ENCODE peak calls at places on chromosomes 7 and 10, in eight cellular contexts. Y is PC-3; J is thoracic aorta; T is prostate gland; E is CD8-positive, alpha-beta T cell; I is lower lobe of right lung; P is H1; D is Peyer's patch. Q is an unnamed sample.

GRCh38 chr7:109967401-109967800 is 1123.5 kb upstream of the LRRN3 start:
- DNase-seq in J (no peak), Y (peak; percentile 55), E (no peak), T (no peak), I (no peak), P (no peak), D (no peak), Q (no peak)

GRCh38 chr10:100186813-100187212 is 984 bp upstream of the ERLIN1 start:
- DNase-seq in J (no peak), E (no peak), D (peak; percentile 17), Y (peak; percentile 11), I (no peak), T (no peak), P (no peak), Q (no peak)

GRCh38 chr10:10869592-10869991 is 148.1 kb upstream of the CELF2 start:
- DNase-seq in I (no peak), E (no peak), Y (no peak), D (no peak), J (no peak), T (no peak), P (no peak), Q (no peak)

GRCh38 chr7:98613601-98614425 is 3.3 kb upstream of the NPTX2 start:
- DNase-seq in D (no peak), J (no peak), I (no peak), T (no peak), P (no peak), E (no peak), Y (peak; percentile 47), Q (no peak)

GRCh38 chr10:125038637-125039036 is 96.7 kb downstream of the ZRANB1 start:
- DNase-seq in E (no peak), P (no peak), D (no peak), J (no peak), I (peak; percentile 74), Y (peak; percentile 35), T (peak; percentile 46), Q (no peak)

GRCh38 chr10:1035201-1035600 is 9.5 kb upstream of the IDI2 start:
- DNase-seq in T (no peak), D (no peak), I (no peak), J (no peak), P (no peak), E (no peak), Y (no peak), Q (no peak)

GRCh38 chr7:120353171-120353570 is 80.2 kb downstream of the KCND2 start:
- DNase-seq in D (no peak), T (no peak), I (no peak), P (no peak), Y (peak; percentile 18), E (no peak), J (no peak), Q (no peak)

GRCh38 chr10:18473424-18474110 is 177.8 kb downstream of the NSUN6 start:
- DNase-seq in E (no peak), Y (no peak), J (peak; percentile 23), T (no peak), D (no peak), P (no peak), I (no peak), Q (no peak)

GRCh38 chr7:116271980-116272886 is 61.9 kb downstream of the TES start:
- DNase-seq in I (no peak), T (peak; percentile 64), D (no peak), E (no peak), Y (peak; percentile 96), J (peak; percentile 46), P (no peak), Q (no peak)

GRCh38 chr10:70558871-70559810 is 43.4 kb downstream of the PRF1 start:
- DNase-seq in P (peak; percentile 80), T (no peak), E (peak; percentile 78), D (peak; percentile 53), I (peak; percentile 68), J (peak; percentile 19), Y (peak; percentile 91), Q (peak; percentile 29)

GRCh38 chr7:27614102-27614501 is 48.6 kb downstream of the HIBADH start:
- DNase-seq in P (no peak), T (no peak), I (no peak), J (no peak), E (no peak), D (no peak), Y (no peak), Q (no peak)

GRCh38 chr7:24851791-24852190 is 94.5 kb upstream of the GSDME start:
- DNase-seq in E (no peak), I (no peak), T (no peak), P (no peak), Y (peak; percentile 56), J (no peak), D (no peak), Q (no peak)

GRCh38 chr7:47313564-47313963 is 268.3 kb downstream of the TNS3 start:
- DNase-seq in D (no peak), P (peak; percentile 37), E (no peak), J (no peak), T (no peak), I (no peak), Y (no peak), Q (no peak)

GRCh38 chr10:43964486-43964885 is 315.8 kb upstream of the ZNF32 start:
- DNase-seq in E (no peak), J (no peak), P (no peak), T (no peak), D (no peak), Y (no peak), I (no peak), Q (no peak)

GRCh38 chr7:51666751-51667150 is 350.1 kb upstream of the COBL start:
- DNase-seq in D (no peak), I (no peak), E (no peak), P (no peak), T (no peak), Y (no peak), J (no peak), Q (no peak)

GRCh38 chr10:48535416-48536225 is 69.3 kb downstream of the ARHGAP22 start:
- DNase-seq in P (peak; percentile 52), J (no peak), D (peak; percentile 9), T (no peak), E (no peak), Y (peak; percentile 34), I (no peak), Q (no peak)

GRCh38 chr7:104142147-104142546 is 65.7 kb downstream of the ORC5 start:
- DNase-seq in T (no peak), E (no peak), I (no peak), D (no peak), P (no peak), Y (peak; percentile 19), J (no peak), Q (no peak)

GRCh38 chr7:50544992-50545391 is 20.2 kb downstream of the DDC start:
- DNase-seq in D (no peak), I (no peak), P (no peak), J (no peak), Y (no peak), E (no peak), T (no peak), Q (no peak)

GRCh38 chr10:59708816-59709471 is 706 bp downstream of the SLC16A9 start:
- DNase-seq in Y (peak; percentile 66), T (peak; percentile 49), J (no peak), I (peak; percentile 48), D (no peak), P (peak; percentile 71), E (no peak), Q (no peak)

GRCh38 chr10:119441151-119441821 is 101.2 kb downstream of the RGS10 start:
- DNase-seq in D (no peak), E (no peak), T (no peak), P (no peak), J (no peak), Y (no peak), I (peak; percentile 43), Q (no peak)

GRCh38 chr7:80277434-80278427 is 143.1 kb downstream of the GNAI1 start:
- DNase-seq in P (no peak), I (no peak), Y (peak; percentile 77), J (no peak), D (no peak), E (no peak), T (no peak), Q (no peak)

GRCh38 chr7:5426226-5426475 is 2.5 kb upstream of the TNRC18 start:
- DNase-seq in T (peak; percentile 53), D (no peak), Y (peak; percentile 60), J (no peak), E (no peak), I (no peak), P (no peak), Q (no peak)
- H3K4me1 ChIP-seq in T (peaks cover 8% of the 10 kb centered on the region), D (peaks cover 26% of the 10 kb centered on the region), Y (peaks cover 24% of the 10 kb centered on the region), J (peaks cover 8% of the 10 kb centered on the region), E (peaks cover 66% of the 10 kb centered on the region), I (peaks cover 29% of the 10 kb centered on the region), P (peaks cover 12% of the 10 kb centered on the region), Q (peaks cover 7% of the 10 kb centered on the region)

GRCh38 chr10:86673216-86673826 is 5.0 kb downstream of the LDB3 start:
- DNase-seq in D (no peak), T (no peak), E (no peak), J (no peak), Y (no peak), P (no peak), I (no peak), Q (no peak)
- H3K4me1 ChIP-seq in D (peaks cover 14% of the 10 kb centered on the region), T (no peaks in the 10 kb centered on the region), E (no peaks in the 10 kb centered on the region), J (peaks cover 43% of the 10 kb centered on the region), Y (peaks cover 34% of the 10 kb centered on the region), P (peaks cover 28% of the 10 kb centered on the region), I (no peaks in the 10 kb centered on the region), Q (peaks cover 11% of the 10 kb centered on the region)

DNA sequence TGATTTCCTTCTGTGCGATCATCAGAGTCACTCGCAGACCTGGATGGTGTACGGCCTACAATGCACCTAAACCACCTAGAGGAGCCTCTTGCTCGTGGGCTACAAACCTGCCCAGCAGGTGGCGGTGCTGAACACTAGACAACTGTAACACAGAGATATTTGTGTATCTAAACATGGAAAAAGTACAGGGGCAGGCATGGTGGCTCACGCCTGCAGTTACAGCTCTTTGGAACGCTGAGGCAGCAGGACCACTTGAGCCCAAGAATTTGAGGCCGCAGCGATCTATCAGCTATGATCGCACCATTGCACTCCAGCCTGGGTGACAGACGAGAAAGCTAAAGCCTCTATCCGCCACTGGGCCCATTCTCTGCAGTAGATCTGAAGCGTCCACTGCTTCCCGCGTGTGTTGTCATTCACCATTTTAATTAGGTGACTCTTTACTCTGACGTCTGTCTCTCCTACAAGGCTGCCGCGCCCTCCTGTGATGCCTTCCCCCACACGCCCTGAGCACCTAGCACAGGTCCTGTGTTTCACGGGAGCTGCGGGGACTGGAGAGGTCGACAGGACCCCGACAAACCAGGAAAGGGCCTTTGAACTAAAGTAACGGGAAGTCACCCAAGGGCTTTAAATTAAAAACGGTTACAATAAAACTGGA is 769 bp downstream of the TUBGCP2 start:
- DNase-seq in Y (peak; percentile 83), J (no peak), P (peak; percentile 75), E (peak; percentile 89), T (peak; percentile 80), I (peak; percentile 92), D (peak; percentile 95), Q (no peak)
- H3K4me1 ChIP-seq in Y (peaks cover 17% of the 10 kb centered on the region), J (peaks cover 7% of the 10 kb centered on the region), P (peaks cover 4% of the 10 kb centered on the region), E (peaks cover 18% of the 10 kb centered on the region), T (peaks cover 6% of the 10 kb centered on the region), I (peaks cover 28% of the 10 kb centered on the region), D (peaks cover 36% of the 10 kb centered on the region), Q (peaks cover 3% of the 10 kb centered on the region)

DNA sequence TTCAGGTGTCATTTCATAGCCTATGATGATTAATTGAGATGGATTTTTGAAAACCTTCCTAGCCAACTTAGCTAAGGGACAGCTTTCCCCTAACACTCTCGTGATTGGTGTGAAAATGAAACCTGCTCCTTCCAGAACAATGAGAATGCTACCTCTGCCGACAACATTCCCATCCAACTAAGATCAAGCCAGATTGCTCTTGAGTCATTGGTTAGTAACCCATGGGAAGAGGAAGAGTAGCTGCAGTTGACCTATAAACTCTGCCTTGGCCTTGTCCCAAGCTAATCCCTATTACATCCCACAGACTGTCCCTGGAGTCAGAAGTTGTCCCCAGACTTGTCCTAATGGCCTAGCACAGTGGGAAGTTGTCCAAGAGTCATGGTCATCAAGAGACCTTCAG is 80.5 kb upstream of the SVIL start:
- DNase-seq in Y (no peak), I (no peak), D (no peak), P (no peak), E (no peak), T (no peak), J (no peak), Q (no peak)
- H3K4me1 ChIP-seq in Y (peaks cover 39% of the 10 kb centered on the region), I (no peaks in the 10 kb centered on the region), D (peaks cover 7% of the 10 kb centered on the region), P (no peaks in the 10 kb centered on the region), E (no peaks in the 10 kb centered on the region), T (no peaks in the 10 kb centered on the region), J (peaks cover 17% of the 10 kb centered on the region), Q (peaks cover 1% of the 10 kb centered on the region)

Q was measured in iPS DF 6.9.